ENCODE peak calls at places on chromosomes 12 and 14, in four cellular contexts. P, J, L and S are unnamed samples.

GRCh38 chr12:83945871-83946270 is 966.7 kb downstream of the SLC6A15 start:
- DNase-seq in J (peak; percentile 84), P (peak; percentile 65), L (no peak), S (no peak)

GRCh38 chr12:47841910-47842309 is 22.2 kb upstream of the HDAC7 start:
- DNase-seq in J (no peak), P (peak; percentile 66), L (no peak), S (no peak)

GRCh38 chr14:73943083-73943482 is 6.8 kb downstream of the FAM161B start:
- DNase-seq in P (peak; percentile 88), J (no peak), L (no peak), S (no peak)

GRCh38 chr12:26691234-26691970 is 141.6 kb downstream of the ITPR2 start:
- DNase-seq in J (peak; percentile 89), P (peak; percentile 93), L (no peak), S (no peak)

GRCh38 chr12:27285395-27285794 is 41.3 kb downstream of the STK38L start:
- DNase-seq in P (peak; percentile 27), L (no peak), J (no peak), S (no peak)

GRCh38 chr12:20350495-20350894 is 17.8 kb upstream of the PDE3A start:
- DNase-seq in L (no peak), P (peak; percentile 41), J (no peak), S (no peak)

GRCh38 chr12:12986775-12987332 is 13.2 kb downstream of the HEBP1 start:
- DNase-seq in J (no peak), P (no peak), L (no peak), S (no peak)

GRCh38 chr12:1122803-1123202 is 131.8 kb downstream of the ERC1 start:
- DNase-seq in P (peak; percentile 86), L (no peak), J (no peak), S (no peak)

GRCh38 chr14:71636820-71637471 is 295.3 kb upstream of the RGS6 start:
- DNase-seq in J (no peak), P (no peak), L (no peak), S (no peak)

GRCh38 chr12:79690606-79691298 is at the start of gene PAWR:
- DNase-seq in J (no peak), L (peak; percentile 85), P (peak; percentile 67), S (peak; percentile 29)

GRCh38 chr12:13941258-13942249 is 39.8 kb downstream of the GRIN2B start:
- DNase-seq in L (peak; percentile 54), P (peak; percentile 22), J (no peak), S (no peak)

GRCh38 chr12:79897617-79898016 is 37.3 kb downstream of the PPP1R12A start:
- DNase-seq in J (peak; percentile 76), L (no peak), P (peak; percentile 44), S (no peak)

GRCh38 chr12:74725154-74725553 is 187.5 kb downstream of the ATXN7L3B start:
- DNase-seq in P (peak; percentile 1), J (no peak), L (no peak), S (no peak)

GRCh38 chr12:7972734-7973488 is 36.9 kb upstream of the SLC2A3 start:
- DNase-seq in P (no peak), L (no peak), J (no peak), S (no peak)

GRCh38 chr14:101591582-101591981 is 30.3 kb downstream of the DIO3 start:
- DNase-seq in P (no peak), L (no peak), J (no peak), S (no peak)

GRCh38 chr14:68656452-68656851 is 136.4 kb downstream of the ZFP36L1 start:
- DNase-seq in L (no peak), J (no peak), P (no peak), S (no peak)

GRCh38 chr14:99318091-99318958 is 46.3 kb upstream of the BCL11B start:
- DNase-seq in L (no peak), P (no peak), J (no peak), S (no peak)

GRCh38 chr12:92927436-92928116 is 1.5 kb downstream of the EEA1 start:
- DNase-seq in L (no peak), P (peak; percentile 72), J (peak; percentile 49), S (no peak)

GRCh38 chr12:98955284-98955683 is 310.2 kb downstream of the APAF1 start:
- DNase-seq in P (peak; percentile 2), J (no peak), L (no peak), S (no peak)

GRCh38 chr12:124422142-124422569 is 127.3 kb downstream of the RFLNA start:
- DNase-seq in P (no peak), L (no peak), J (no peak), S (no peak)

GRCh38 chr14:99730876-99731351 is 46.8 kb downstream of the CYP46A1 start:
- DNase-seq in P (no peak), J (no peak), L (no peak), S (no peak)

GRCh38 chr12:29510591-29511174 is 13.2 kb upstream of the OVCH1 start:
- DNase-seq in P (no peak), L (no peak), J (no peak), S (no peak)

DNA sequence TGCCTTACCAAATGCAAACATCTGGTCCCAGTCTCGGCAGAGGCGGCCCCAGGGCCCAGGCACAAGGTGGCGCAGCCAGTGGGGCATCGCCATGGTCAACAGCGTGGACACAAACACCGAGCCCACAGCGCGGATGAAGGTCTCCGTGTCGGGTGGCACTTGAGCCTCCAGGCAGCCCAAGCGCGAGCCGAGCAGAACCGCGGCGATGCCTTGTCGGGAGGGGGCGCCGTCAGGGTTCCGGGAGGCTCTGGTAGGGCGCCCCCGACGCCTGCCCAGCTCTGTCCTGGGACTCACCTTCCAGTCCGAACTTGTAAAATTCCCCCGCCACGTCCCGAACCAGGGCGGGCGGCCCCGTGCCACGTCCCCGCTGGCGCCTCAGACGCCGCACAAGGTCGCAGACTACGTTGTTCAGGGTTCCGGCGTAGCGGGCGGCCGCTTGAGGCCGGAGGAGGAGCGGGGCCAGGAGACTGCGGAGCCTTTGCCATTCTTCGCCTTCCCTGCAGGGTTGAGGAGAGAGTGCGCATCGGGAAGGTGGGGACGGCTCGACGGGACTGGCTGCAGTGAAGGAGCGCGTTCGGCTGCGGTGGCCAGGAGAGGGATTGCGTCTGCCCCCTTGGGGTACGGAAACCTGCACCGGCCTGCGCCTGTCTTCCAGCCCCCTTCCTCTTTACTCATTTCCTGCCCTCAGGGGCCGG is 1.7 kb downstream of the CYP27B1 start:
- DNase-seq in P (no peak), L (no peak), J (no peak), S (peak; percentile 47)
- TF ChIP-seq CTCF in P (peak; percentile 23), L (peak; percentile 40), J (peak; percentile 32), S (peak; percentile 30)

GRCh38 chr12:108691154-108691994 is 39.9 kb downstream of the CORO1C start:
- DNase-seq in L (peak; percentile 49), P (peak; percentile 98), J (peak; percentile 99), S (peak; percentile 60)
- TF ChIP-seq CTCF in L (peak; percentile 34), P (peak; percentile 41), J (no peak), S (no peak)

DNA sequence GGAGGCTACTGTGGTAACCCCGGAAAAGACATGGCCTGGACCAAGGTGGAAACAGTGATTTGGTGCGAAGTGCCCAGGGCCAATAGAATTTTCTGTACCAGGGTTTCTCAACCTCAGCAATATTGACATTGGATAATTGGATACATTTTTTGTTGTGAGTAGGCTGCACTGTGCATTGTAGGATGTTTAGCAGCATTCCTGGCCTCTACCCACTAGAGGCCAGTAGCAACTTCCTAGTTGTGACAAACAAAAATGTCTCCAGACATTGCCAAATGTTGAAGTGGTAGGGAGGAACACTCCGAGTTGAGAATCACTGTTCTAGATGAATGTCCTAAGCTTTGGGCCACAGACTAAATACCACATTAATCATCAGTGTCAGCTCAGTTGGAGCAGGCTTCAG is 6.2 kb upstream of the CGRRF1 start:
- DNase-seq in L (no peak), P (peak; percentile 42), J (no peak), S (no peak)
- TF ChIP-seq CTCF in L (peak; percentile 48), P (peak; percentile 56), J (peak; percentile 52), S (no peak)

GRCh38 chr12:51326762-51327439 is 2.9 kb upstream of the BIN2 start:
- DNase-seq in L (no peak), P (peak; percentile 71), J (no peak), S (no peak)

GRCh38 chr12:51328587-51328986 is 4.6 kb upstream of the BIN2 start:
- DNase-seq in P (no peak), J (no peak), L (no peak), S (no peak)

GRCh38 chr12:51329742-51330141 is 5.8 kb upstream of the BIN2 start:
- DNase-seq in J (no peak), P (no peak), L (no peak), S (no peak)

GRCh38 chr12:51333536-51333935 is 9.6 kb upstream of the BIN2 start:
- DNase-seq in J (no peak), L (no peak), P (no peak), S (no peak)

GRCh38 chr12:51330186-51330585 is 6.2 kb upstream of the BIN2 start:
- DNase-seq in J (no peak), L (no peak), P (no peak), S (no peak)
- TF ChIP-seq CTCF in J (no peak), L (no peak), P (no peak), S (no peak)

GRCh38 chr14:90599748-90600507 is 203.1 kb downstream of the CALM1 start:
- DNase-seq in J (no peak), L (no peak), P (no peak), S (no peak)
- TF ChIP-seq CTCF in J (peak; percentile 2), L (peak; percentile 16), P (no peak), S (no peak)

GRCh38 chr12:111687255-111687654 is 1.4 kb downstream of the ACAD10 start:
- DNase-seq in L (no peak), P (peak; percentile 14), J (no peak), S (no peak)

GRCh38 chr12:111687952-111688351 is 2.1 kb downstream of the ACAD10 start:
- DNase-seq in P (no peak), J (no peak), L (no peak), S (no peak)

GRCh38 chr12:111691262-111691661 is 5.4 kb downstream of the ACAD10 start:
- DNase-seq in P (no peak), L (no peak), J (no peak), S (no peak)

GRCh38 chr12:111693818-111694217 is 8.0 kb downstream of the ACAD10 start:
- DNase-seq in L (no peak), J (no peak), P (no peak), S (no peak)

DNA sequence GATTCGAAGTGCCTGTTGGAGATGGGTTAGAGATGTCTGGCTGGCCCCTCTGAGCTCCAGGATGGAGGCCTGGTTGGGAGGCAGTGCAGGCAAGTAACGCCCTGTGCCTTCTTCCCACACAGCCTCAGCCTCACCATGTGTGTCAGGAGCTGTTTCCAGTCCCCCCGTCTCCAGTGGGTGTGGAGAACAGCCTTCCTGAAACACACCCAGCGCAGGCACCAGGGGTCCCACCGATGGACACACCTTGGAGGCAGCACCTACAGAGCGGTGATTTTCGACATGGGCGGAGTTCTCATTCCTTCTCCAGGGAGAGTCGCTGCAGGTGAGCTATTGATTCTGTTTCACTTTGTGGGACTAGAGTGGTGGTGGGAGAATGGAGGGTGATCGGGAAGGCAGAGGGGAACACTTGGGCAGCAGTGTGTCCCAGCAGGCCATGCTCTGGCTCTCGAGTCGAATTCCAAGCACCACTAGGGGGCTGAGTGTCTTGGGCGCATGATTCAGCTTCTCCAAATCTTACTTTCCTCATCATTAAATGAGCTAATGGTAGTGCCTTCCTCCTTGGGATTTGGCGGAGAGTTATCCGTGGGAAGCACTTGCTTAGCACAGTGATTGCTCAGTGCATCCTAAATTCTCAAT is 6.8 kb downstream of the ACAD10 start:
- DNase-seq in L (no peak), J (no peak), P (no peak), S (no peak)
- TF ChIP-seq CTCF in L (no peak), J (peak; percentile 27), P (peak; percentile 25), S (no peak)

DNA sequence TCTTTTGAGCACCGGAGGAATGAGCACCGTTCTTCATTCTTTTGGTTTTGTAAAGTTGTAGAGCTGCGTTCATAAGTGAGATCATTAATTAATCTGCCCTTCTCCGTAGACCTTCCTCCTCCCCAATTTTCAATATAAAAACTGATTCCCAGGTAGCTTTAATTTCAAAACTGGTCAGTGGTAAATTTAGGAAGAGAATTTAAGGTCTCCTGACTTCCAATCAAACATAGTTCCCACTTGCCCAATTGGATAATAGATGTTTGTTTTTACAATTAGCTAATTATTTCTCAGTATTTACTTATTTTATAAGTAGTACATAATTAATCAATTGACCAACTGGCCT is 27.2 kb upstream of the YBX3 start:
- DNase-seq in P (no peak), L (no peak), J (no peak), S (no peak)
- TF ChIP-seq CTCF in P (no peak), L (peak; percentile 18), J (no peak), S (no peak)